ENCODE peak calls at places on chromosomes 11 and 22, in five cellular contexts. B is pancreas, S is SK-N-SH, C is mammary epithelial cell, Y is GM06990. A is an unnamed sample.

GRCh38 chr22:38012604-38013072 is 28.3 kb upstream of the SOX10 start:
- DNase-seq in B (no peak), S (no peak), C (no peak), Y (no peak), A (no peak)

GRCh38 chr22:30948930-30949342 is 19.6 kb downstream of the MORC2 start:
- DNase-seq in B (no peak), S (no peak), C (peak; percentile 6), Y (no peak), A (peak; percentile 26)

GRCh38 chr22:28883917-28884753 is 763 bp downstream of the ZNRF3 start:
- DNase-seq in B (peak; percentile 76), S (peak; percentile 74), C (peak; percentile 53), Y (peak; percentile 29), A (no peak)

GRCh38 chr11:71267807-71268421 is 15.5 kb upstream of the SHANK2 start:
- DNase-seq in B (no peak), S (no peak), C (no peak), Y (no peak), A (no peak)

GRCh38 chr22:41197046-41197807 is 7.9 kb upstream of the L3MBTL2 start:
- DNase-seq in B (peak; percentile 92), S (peak; percentile 92), C (peak; percentile 59), Y (peak; percentile 77), A (peak; percentile 39)

GRCh38 chr11:1917523-1918435 is 1.7 kb upstream of the TNNT3 start:
- DNase-seq in B (peak; percentile 71), S (peak; percentile 59), C (no peak), Y (no peak), A (no peak)

GRCh38 chr11:47908198-47908597 is 60.0 kb upstream of the NUP160 start:
- DNase-seq in B (no peak), S (no peak), C (no peak), Y (no peak), A (no peak)

GRCh38 chr11:96333076-96333744 is 9.8 kb downstream of the MAML2 start:
- DNase-seq in B (no peak), S (no peak), C (no peak), Y (no peak), A (peak; percentile 63)

GRCh38 chr22:31646186-31647019 is 15.6 kb downstream of the PISD start:
- DNase-seq in B (no peak), S (no peak), C (peak; percentile 99), Y (no peak), A (peak; percentile 97)

GRCh38 chr11:59224419-59224928 is 11.7 kb upstream of the MPEG1 start:
- DNase-seq in B (no peak), S (no peak), C (no peak), Y (no peak), A (no peak)

GRCh38 chr11:6258571-6258998 is 1.1 kb upstream of the CCKBR start:
- DNase-seq in B (no peak), S (no peak), C (no peak), Y (no peak), A (no peak)

GRCh38 chr11:69437001-69437875 is 44.2 kb upstream of the LINC01488 start:
- DNase-seq in B (no peak), S (no peak), C (peak; percentile 82), Y (no peak), A (peak; percentile 16)

GRCh38 chr11:69005183-69005630 is 7.8 kb downstream of the MRGPRF start:
- DNase-seq in B (peak; percentile 40), S (no peak), C (no peak), Y (no peak), A (no peak)

GRCh38 chr22:36507518-36508010 is 724 bp upstream of the FOXRED2 start:
- DNase-seq in B (no peak), S (no peak), C (no peak), Y (no peak), A (no peak)

GRCh38 chr11:92376146-92376599 is 151.6 kb downstream of the FAT3 start:
- DNase-seq in B (no peak), S (no peak), C (no peak), Y (no peak), A (peak; percentile 2)

GRCh38 chr11:102683277-102683676 is 22.3 kb downstream of the MMP27 start:
- DNase-seq in B (no peak), S (no peak), C (peak; percentile 6), Y (no peak), A (no peak)

GRCh38 chr11:68373189-68373809 is 60.9 kb downstream of the LRP5 start:
- DNase-seq in B (no peak), S (peak; percentile 94), C (no peak), Y (no peak), A (peak; percentile 33)

GRCh38 chr11:134665571-134666268 is 253.7 kb upstream of the B3GAT1 start:
- DNase-seq in B (peak; percentile 28), S (no peak), C (no peak), Y (no peak), A (no peak)

GRCh38 chr11:67632175-67632981 is 2.6 kb upstream of the NUDT8 start:
- DNase-seq in B (peak; percentile 88), S (no peak), C (no peak), Y (no peak), A (no peak)

GRCh38 chr11:35021589-35021988 is 105.2 kb downstream of the PDHX start:
- DNase-seq in B (no peak), S (no peak), C (no peak), Y (no peak), A (no peak)

GRCh38 chr11:65184146-65184545 is 2.4 kb downstream of the CAPN1 start:
- DNase-seq in B (no peak), S (no peak), C (no peak), Y (no peak), A (no peak)

GRCh38 chr22:29609139-29609538 is 5.7 kb downstream of the NF2 start:
- DNase-seq in B (no peak), S (no peak), C (no peak), Y (no peak), A (no peak)

GRCh38 chr11:122202161-122202950 is 86.3 kb upstream of the BLID start:
- DNase-seq in B (no peak), S (peak; percentile 16), C (peak; percentile 79), Y (no peak), A (peak; percentile 80)

GRCh38 chr22:45429921-45430775 is 16.7 kb downstream of the RIBC2 start:
- DNase-seq in B (peak; percentile 37), S (peak; percentile 19), C (no peak), Y (no peak), A (no peak)

GRCh38 chr11:123640677-123641494 is 13.5 kb downstream of the SCN3B start:
- DNase-seq in B (peak; percentile 80), S (peak; percentile 81), C (peak; percentile 24), Y (peak; percentile 30), A (no peak)

GRCh38 chr11:120781486-120782120 is 242.3 kb upstream of the TBCEL start:
- DNase-seq in B (peak; percentile 25), S (no peak), C (no peak), Y (no peak), A (no peak)
- TF ChIP-seq CTCF in B (no peak), S (no peak), C (no peak), Y (no peak), A (no peak)

GRCh38 chr22:25223269-25223850 is 3.9 kb downstream of the CRYBB2 start:
- DNase-seq in B (no peak), S (no peak), C (no peak), Y (no peak), A (no peak)
- TF ChIP-seq CTCF in B (no peak), S (no peak), C (no peak), Y (no peak), A (no peak)

DNA sequence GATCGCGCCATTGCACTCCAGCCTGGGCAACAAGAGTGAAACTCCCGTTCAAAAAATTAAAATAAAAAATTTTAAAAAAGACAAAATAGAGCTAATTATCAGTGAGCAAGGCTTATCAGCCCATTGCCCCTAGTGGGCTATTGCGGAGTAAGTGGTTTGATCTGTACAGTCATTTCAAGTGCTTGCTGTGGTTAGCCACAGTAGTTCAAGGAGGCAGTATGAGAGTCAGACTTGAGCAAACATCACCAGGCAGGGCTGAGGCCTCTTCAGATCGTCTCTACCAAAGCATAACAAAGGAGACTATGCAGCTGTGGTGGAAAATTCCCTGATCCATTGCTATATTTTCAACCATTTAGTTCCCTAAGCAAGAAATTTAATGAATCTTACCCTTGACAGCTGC is 4.3 kb upstream of the SBF2 start:
- DNase-seq in B (no peak), S (no peak), C (peak; percentile 76), Y (peak; percentile 55), A (peak; percentile 93)
- TF ChIP-seq CTCF in B (no peak), S (peak; percentile 24), C (peak; percentile 6), Y (peak; percentile 33), A (peak; percentile 74)

DNA sequence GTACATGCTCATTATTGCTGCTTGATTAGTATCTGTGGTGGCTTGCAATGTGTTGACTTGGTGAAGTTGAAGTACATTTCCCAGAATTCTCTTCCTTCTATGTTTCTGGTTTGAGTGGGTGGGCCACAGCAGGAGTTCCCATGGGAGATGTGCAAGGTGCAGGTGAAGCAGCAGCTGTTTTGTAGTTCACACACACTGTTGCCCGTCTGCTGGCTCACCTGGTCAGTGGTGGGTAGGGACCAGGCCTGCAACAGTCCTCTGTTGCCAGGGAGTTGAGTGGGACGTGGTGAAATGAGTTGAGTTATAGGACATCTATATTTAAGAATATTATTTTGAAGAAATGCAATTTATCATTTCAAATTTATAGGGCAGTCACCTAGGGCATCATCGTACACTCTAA is 417.4 kb downstream of the TMEM135 start:
- DNase-seq in B (no peak), S (no peak), C (no peak), Y (no peak), A (no peak)
- TF ChIP-seq CTCF in B (no peak), S (no peak), C (no peak), Y (no peak), A (no peak)

GRCh38 chr11:66262191-66262590 is 6.2 kb upstream of the RAB1B start:
- DNase-seq in B (no peak), S (no peak), C (no peak), Y (no peak), A (no peak)

GRCh38 chr11:66259976-66260375 is 8.5 kb upstream of the RAB1B start:
- DNase-seq in B (no peak), S (no peak), C (no peak), Y (no peak), A (no peak)

GRCh38 chr11:66263231-66263630 is 5.2 kb upstream of the RAB1B start:
- DNase-seq in B (no peak), S (no peak), C (no peak), Y (no peak), A (no peak)

GRCh38 chr11:66262696-66263095 is 5.7 kb upstream of the RAB1B start:
- DNase-seq in B (no peak), S (no peak), C (no peak), Y (no peak), A (no peak)

DNA sequence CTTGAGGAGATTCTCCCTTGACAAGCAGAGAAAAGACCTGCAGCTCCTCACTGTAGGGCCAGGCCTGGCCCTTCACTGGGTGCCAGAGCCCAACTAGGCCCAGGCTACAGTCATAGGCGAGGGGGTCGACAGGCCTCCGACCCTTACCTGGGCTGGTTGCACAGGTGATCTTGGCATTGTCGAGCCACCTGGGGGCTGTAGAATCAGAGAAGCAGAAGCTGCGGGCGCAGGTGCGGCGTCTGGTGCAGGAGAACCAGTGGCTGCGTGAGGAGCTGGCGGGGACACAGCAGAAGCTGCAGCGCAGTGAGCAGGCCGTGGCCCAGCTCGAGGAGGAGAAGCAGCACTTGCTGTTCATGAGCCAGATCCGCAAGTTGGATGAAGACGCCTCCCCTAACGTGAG is 6.9 kb upstream of the RAB1B start:
- DNase-seq in B (no peak), S (no peak), C (no peak), Y (no peak), A (no peak)
- TF ChIP-seq CTCF in B (no peak), S (no peak), C (no peak), Y (no peak), A (no peak)

A was measured in HFFc6.